ENCODE peak calls at places on chromosome 17, in seven cellular contexts. J, F, Z, A, O, M and E are unnamed samples.

GRCh38 chr17:70905796-70906195 is 736.5 kb downstream of the KCNJ2 start:
- DNase-seq in J (no peak), F (peak), Z (peak), A (peak), O (peak), M (no peak), E (peak)

GRCh38 chr17:74089869-74090464 is 113.5 kb upstream of the RPL38 start:
- DNase-seq in J (no peak), F (no peak), Z (peak), A (peak), O (no peak), M (peak), E (no peak)

GRCh38 chr17:19579867-19580565 is 46.4 kb downstream of the SLC47A1 start:
- DNase-seq in J (no peak), F (no peak), Z (no peak), A (no peak), O (no peak), M (peak), E (no peak)

GRCh38 chr17:71428897-71429296 is 691.9 kb upstream of the SOX9 start:
- DNase-seq in J (no peak), F (no peak), Z (no peak), A (no peak), O (no peak), M (no peak), E (no peak)

GRCh38 chr17:68591583-68591982 is 9.6 kb downstream of the FAM20A start:
- DNase-seq in J (no peak), F (no peak), Z (no peak), A (no peak), O (no peak), M (peak), E (no peak)

GRCh38 chr17:66967867-66968543 is 3.5 kb downstream of the CACNG4 start:
- DNase-seq in J (no peak), F (no peak), Z (no peak), A (no peak), O (no peak), M (no peak), E (no peak)

GRCh38 chr17:21295036-21295952 is 10.8 kb downstream of the MAP2K3 start:
- DNase-seq in J (no peak), F (peak), Z (no peak), A (peak), O (no peak), M (no peak), E (no peak)

GRCh38 chr17:17096438-17097178 is 54.4 kb downstream of the MPRIP start:
- DNase-seq in J (no peak), F (no peak), Z (peak), A (no peak), O (no peak), M (no peak), E (no peak)

GRCh38 chr17:4934173-4934979 is 2.3 kb downstream of the GP1BA start:
- DNase-seq in J (no peak), F (no peak), Z (no peak), A (no peak), O (no peak), M (peak), E (no peak)

GRCh38 chr17:8137645-8138342 is 13.9 kb upstream of the HES7 start:
- DNase-seq in J (no peak), F (no peak), Z (no peak), A (no peak), O (no peak), M (peak), E (no peak)

GRCh38 chr17:60164697-60165096 is 14.9 kb downstream of the CA4 start:
- DNase-seq in J (no peak), F (no peak), Z (no peak), A (no peak), O (no peak), M (no peak), E (no peak)

GRCh38 chr17:38464723-38465419 is 36.6 kb downstream of the ARHGAP23 start:
- DNase-seq in J (no peak), F (peak), Z (peak), A (peak), O (no peak), M (no peak), E (peak)

GRCh38 chr17:51015145-51015558 is 105.5 kb downstream of the SPAG9 start:
- DNase-seq in J (no peak), F (no peak), Z (no peak), A (no peak), O (peak), M (no peak), E (no peak)

GRCh38 chr17:79026345-79027273 is 2.6 kb downstream of the C1QTNF1 start:
- DNase-seq in J (no peak), F (peak), Z (no peak), A (peak), O (peak), M (no peak), E (no peak)

GRCh38 chr17:3735515-3735914 is 11.8 kb downstream of the HASPIN start:
- DNase-seq in J (no peak), F (no peak), Z (no peak), A (peak), O (no peak), M (no peak), E (no peak)

DNA sequence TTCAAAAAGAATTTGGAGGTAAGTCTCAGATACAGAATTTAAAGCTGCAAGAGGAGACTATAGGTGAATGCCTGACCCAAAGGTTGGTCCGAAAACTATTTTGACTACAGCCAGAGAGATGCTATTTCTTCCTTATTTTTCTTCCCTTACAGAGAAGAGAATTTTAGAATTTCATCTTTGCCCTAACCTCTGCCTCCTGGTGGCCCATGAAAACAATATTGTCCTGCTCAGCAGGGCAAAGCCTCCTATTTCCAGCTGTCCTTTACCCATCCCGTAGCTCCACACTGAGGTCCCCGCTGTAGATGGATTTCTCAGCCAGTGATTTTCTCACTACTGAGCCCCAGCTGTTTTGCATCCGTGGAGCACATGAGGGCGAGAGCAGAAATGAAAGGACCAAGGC is 24.6 kb downstream of the HOXB1 start:
- DNase-seq in J (no peak), F (no peak), Z (no peak), A (no peak), O (no peak), M (no peak), E (no peak)
- TF ChIP-seq CTCF in J (no peak), F (no peak), Z (no peak), A (no peak), O (no peak), M (no peak), E (no peak)

GRCh38 chr17:77685881-77686486 is 272.5 kb upstream of the TNRC6C start:
- DNase-seq in J (no peak), F (no peak), Z (no peak), A (no peak), O (no peak), M (no peak), E (no peak)
- TF ChIP-seq CTCF in J (peak), F (no peak), Z (no peak), A (no peak), O (no peak), M (no peak), E (no peak)

DNA sequence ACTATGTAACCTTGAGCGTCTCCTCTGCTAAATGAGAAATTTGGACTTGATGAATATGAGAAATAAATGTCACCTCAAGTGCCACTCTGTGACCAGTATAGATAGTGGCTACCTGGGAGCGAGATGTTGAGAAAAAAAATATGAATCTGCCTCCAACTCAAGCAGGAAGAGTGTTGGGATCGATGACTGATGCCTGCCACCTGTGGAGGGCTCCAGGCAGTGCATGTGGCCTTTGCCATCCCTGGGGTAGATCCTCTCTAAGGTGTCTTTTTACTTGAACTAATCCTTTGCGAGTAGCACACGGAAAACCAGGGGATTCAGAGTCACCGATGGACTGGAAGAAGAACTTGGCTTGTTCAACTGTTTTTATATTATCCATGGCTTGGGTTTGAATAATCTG is 9.4 kb downstream of the CCDC182 start:
- DNase-seq in J (no peak), F (no peak), Z (no peak), A (peak), O (no peak), M (peak), E (no peak)
- TF ChIP-seq CTCF in J (no peak), F (no peak), Z (no peak), A (peak), O (peak), M (peak), E (peak)

DNA sequence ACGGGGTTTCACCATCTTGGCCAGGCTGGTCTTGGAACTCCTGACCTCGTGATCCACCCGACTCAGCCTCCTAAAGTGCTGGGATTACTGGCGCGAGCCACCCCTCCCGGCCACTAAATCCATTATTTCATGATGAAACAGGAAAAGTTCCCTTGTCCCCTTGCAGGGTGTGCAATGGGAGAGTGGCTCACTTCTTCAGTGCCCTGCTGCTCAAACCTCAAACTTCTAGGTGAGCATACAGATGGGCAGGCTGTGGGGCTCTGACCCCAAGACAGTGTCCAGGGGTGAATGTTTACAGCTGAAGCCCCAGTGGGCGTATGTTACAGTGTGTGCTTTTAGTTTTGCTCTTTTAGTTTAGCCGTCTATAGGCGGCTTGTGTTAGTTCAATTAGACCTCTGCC is 34.7 kb downstream of the GJC1 start:
- DNase-seq in J (no peak), F (no peak), Z (no peak), A (no peak), O (no peak), M (no peak), E (no peak)
- TF ChIP-seq CTCF in J (no peak), F (no peak), Z (no peak), A (no peak), O (no peak), M (no peak), E (no peak)

GRCh38 chr17:27798376-27798775 is 2.0 kb downstream of the NOS2 start:
- DNase-seq in J (no peak), F (no peak), Z (no peak), A (no peak), O (no peak), M (no peak), E (no peak)

GRCh38 chr17:27793168-27793905 is 7.0 kb downstream of the NOS2 start:
- DNase-seq in J (no peak), F (peak), Z (no peak), A (no peak), O (no peak), M (peak), E (no peak)

GRCh38 chr17:27793906-27794380 is 6.4 kb downstream of the NOS2 start:
- DNase-seq in J (no peak), F (no peak), Z (no peak), A (no peak), O (no peak), M (no peak), E (no peak)

GRCh38 chr17:27800522-27800921 is at the start of gene NOS2:
- DNase-seq in J (no peak), F (no peak), Z (no peak), A (no peak), O (no peak), M (no peak), E (no peak)

DNA sequence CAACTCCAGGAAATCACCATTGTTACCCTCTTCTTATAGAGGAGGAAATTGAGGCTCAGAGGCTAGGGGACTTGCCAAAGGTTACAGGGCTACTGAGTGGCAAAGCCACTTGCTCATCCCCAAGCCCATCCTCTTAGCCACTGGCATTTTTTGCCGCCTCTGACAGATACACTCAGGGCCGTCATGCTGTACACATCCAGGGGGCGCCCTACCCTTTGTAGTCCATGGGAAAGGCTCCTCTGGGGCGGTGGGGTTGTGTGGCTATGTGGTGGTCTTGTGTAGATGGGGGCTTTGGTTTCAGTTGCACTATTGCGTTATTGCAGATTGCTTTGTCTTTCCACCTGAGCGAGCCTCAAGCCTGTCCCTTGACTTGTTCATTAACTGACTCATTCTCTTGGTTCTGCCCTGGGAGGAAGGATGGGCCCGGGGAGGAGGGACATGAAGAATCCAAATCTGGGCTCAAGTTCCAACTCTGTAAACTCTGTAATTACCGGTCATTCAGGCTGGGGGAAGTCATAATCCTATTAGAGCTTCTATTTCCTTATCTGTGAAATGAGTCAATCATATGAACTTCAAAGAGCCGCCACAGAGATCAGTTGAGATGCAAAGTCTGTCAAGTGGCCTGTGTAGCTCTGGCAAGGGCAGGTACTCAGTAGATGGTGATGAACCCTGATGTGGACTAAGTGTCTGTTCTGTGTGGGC is 2.8 kb downstream of the NOS2 start:
- DNase-seq in J (no peak), F (no peak), Z (no peak), A (no peak), O (no peak), M (no peak), E (no peak)
- TF ChIP-seq CTCF in J (no peak), F (no peak), Z (no peak), A (no peak), O (no peak), M (peak), E (no peak)

DNA sequence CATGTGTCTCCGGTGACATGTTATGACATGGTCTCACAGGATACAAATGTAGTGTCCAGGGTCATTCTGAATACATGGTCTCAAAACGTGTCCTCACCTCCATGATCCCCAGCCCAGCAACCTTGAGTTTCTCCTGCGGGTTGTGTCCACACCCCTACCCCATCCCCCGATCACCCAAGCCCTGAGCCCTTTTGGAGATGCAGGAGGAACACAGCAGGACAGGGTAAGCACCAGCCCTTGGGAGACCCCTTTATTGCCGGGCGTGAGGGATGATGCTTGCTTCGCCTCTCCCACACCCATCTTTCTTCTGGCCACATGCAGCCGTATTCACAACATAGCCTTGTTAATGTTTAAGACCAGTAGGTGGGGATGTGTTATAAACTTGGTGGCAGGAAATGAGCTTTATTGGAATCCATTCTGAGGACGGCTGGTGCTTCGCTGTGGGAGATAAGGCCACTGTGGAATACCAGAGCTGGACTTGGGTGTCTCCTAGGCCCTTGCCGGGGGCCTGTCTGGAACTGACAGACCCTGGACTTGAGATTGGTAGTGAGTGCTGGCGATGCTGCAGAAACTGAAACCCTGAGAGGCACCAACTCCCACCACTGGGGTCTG is 5.5 kb downstream of the TMEM132E start:
- DNase-seq in J (no peak), F (no peak), Z (peak), A (peak), O (no peak), M (no peak), E (no peak)
- TF ChIP-seq CTCF in J (no peak), F (no peak), Z (no peak), A (peak), O (no peak), M (peak), E (no peak)

GRCh38 chr17:29004081-29004692 is 1.6 kb downstream of the SEZ6 start:
- DNase-seq in J (no peak), F (no peak), Z (no peak), A (peak), O (no peak), M (no peak), E (no peak)
- TF ChIP-seq CTCF in J (no peak), F (no peak), Z (no peak), A (no peak), O (no peak), M (no peak), E (no peak)

GRCh38 chr17:82613283-82614094 is 34.8 kb downstream of the WDR45B start:
- DNase-seq in J (no peak), F (peak), Z (no peak), A (no peak), O (no peak), M (peak), E (no peak)

GRCh38 chr17:82616021-82616703 is 32.1 kb downstream of the WDR45B start:
- DNase-seq in J (no peak), F (no peak), Z (no peak), A (no peak), O (no peak), M (no peak), E (no peak)

GRCh38 chr17:82619211-82619610 is 29.0 kb downstream of the WDR45B start:
- DNase-seq in J (no peak), F (no peak), Z (no peak), A (no peak), O (no peak), M (no peak), E (no peak)

GRCh38 chr17:82614095-82614631 is 34.1 kb downstream of the WDR45B start:
- DNase-seq in J (no peak), F (no peak), Z (no peak), A (no peak), O (no peak), M (no peak), E (no peak)

GRCh38 chr17:82615084-82616020 is 32.9 kb downstream of the WDR45B start:
- DNase-seq in J (no peak), F (no peak), Z (no peak), A (peak), O (no peak), M (peak), E (no peak)
- TF ChIP-seq CTCF in J (no peak), F (no peak), Z (no peak), A (no peak), O (no peak), M (peak), E (no peak)